ENCODE peak calls at places on chromosome 7, in six cellular contexts. W, B, L, H, F and N are unnamed samples.

GRCh38 chr7:130359276-130359857 is 14.8 kb downstream of the CPA5 start:
- DNase-seq in W (no peak), B (peak; percentile 63), L (no peak), H (no peak), F (no peak), N (no peak)

GRCh38 chr7:137789215-137789899 is 57.4 kb downstream of the DGKI start:
- DNase-seq in W (no peak), B (peak; percentile 61), L (no peak), H (no peak), F (peak; percentile 16), N (no peak)

GRCh38 chr7:140778975-140779374 is 82.5 kb downstream of the NDUFB2 start:
- DNase-seq in W (no peak), B (no peak), L (no peak), H (no peak), F (no peak), N (no peak)

GRCh38 chr7:157772486-157773130 is 435.8 kb downstream of the DNAJB6 start:
- DNase-seq in W (no peak), B (no peak), L (no peak), H (no peak), F (no peak), N (no peak)

GRCh38 chr7:74454948-74455804 is 1.5 kb downstream of the GTF2IRD1 start:
- DNase-seq in W (no peak), B (no peak), L (no peak), H (no peak), F (no peak), N (no peak)

GRCh38 chr7:44740040-44740439 is 8.6 kb upstream of the ZMIZ2 start:
- DNase-seq in W (no peak), B (no peak), L (no peak), H (no peak), F (no peak), N (no peak)

GRCh38 chr7:117862378-117862777 is 10.9 kb downstream of the CTTNBP2 start:
- DNase-seq in W (no peak), B (no peak), L (no peak), H (no peak), F (no peak), N (no peak)

GRCh38 chr7:4882742-4883351 is 669 bp downstream of the RADIL start:
- DNase-seq in W (no peak), B (no peak), L (no peak), H (peak; percentile 3), F (peak; percentile 7), N (peak; percentile 14)

GRCh38 chr7:135121868-135122267 is 26.0 kb upstream of the TMEM140 start:
- DNase-seq in W (no peak), B (no peak), L (no peak), H (no peak), F (no peak), N (no peak)

GRCh38 chr7:129168219-129168991 is 20.0 kb upstream of the SMO start:
- DNase-seq in W (no peak), B (no peak), L (no peak), H (no peak), F (no peak), N (no peak)

GRCh38 chr7:130891254-130892094 is 157.5 kb upstream of the KLF14 start:
- DNase-seq in W (peak; percentile 85), B (peak; percentile 92), L (no peak), H (peak; percentile 90), F (peak; percentile 94), N (no peak)

GRCh38 chr7:81297317-81297716 is 378.5 kb upstream of the SEMA3C start:
- DNase-seq in W (no peak), B (no peak), L (no peak), H (no peak), F (peak; percentile 11), N (no peak)

GRCh38 chr7:118169146-118169545 is 14.8 kb upstream of the LSM8 start:
- DNase-seq in W (no peak), B (peak; percentile 12), L (no peak), H (peak; percentile 4), F (peak; percentile 7), N (no peak)

GRCh38 chr7:70935854-70936253 is 196.1 kb upstream of the GALNT17 start:
- DNase-seq in W (no peak), B (no peak), L (no peak), H (no peak), F (no peak), N (no peak)

GRCh38 chr7:91940572-91941341 is at the start of gene AKAP9:
- DNase-seq in W (no peak), B (peak; percentile 86), L (no peak), H (peak; percentile 81), F (peak; percentile 73), N (peak; percentile 82)

GRCh38 chr7:38709123-38709522 is 78.0 kb upstream of the AMPH start:
- DNase-seq in W (no peak), B (no peak), L (no peak), H (no peak), F (no peak), N (no peak)

GRCh38 chr7:128427289-128427891 is 17.6 kb upstream of the IMPDH1 start:
- DNase-seq in W (no peak), B (peak; percentile 37), L (peak; percentile 64), H (peak; percentile 78), F (peak; percentile 79), N (peak; percentile 48)

GRCh38 chr7:158617737-158618128 is 30.1 kb upstream of the PTPRN2 start:
- DNase-seq in W (no peak), B (no peak), L (no peak), H (no peak), F (peak; percentile 25), N (no peak)

GRCh38 chr7:39453743-39454355 is 112.4 kb upstream of the YAE1 start:
- DNase-seq in W (peak; percentile 8), B (peak; percentile 56), L (peak; percentile 27), H (peak; percentile 65), F (peak; percentile 75), N (peak; percentile 70)

GRCh38 chr7:148501707-148502139 is 88.8 kb upstream of the C7orf33 start:
- DNase-seq in W (no peak), B (no peak), L (no peak), H (peak; percentile 5), F (peak; percentile 12), N (no peak)

GRCh38 chr7:7851991-7852390 is 116.6 kb upstream of the GLCCI1 start:
- DNase-seq in W (no peak), B (no peak), L (no peak), H (no peak), F (no peak), N (no peak)

GRCh38 chr7:42993038-42993437 is 60.9 kb downstream of the MRPL32 start:
- DNase-seq in W (no peak), B (no peak), L (no peak), H (no peak), F (no peak), N (peak; percentile 6)

GRCh38 chr7:148104924-148105323 is 485.6 kb upstream of the C7orf33 start:
- DNase-seq in W (no peak), B (no peak), L (no peak), H (no peak), F (no peak), N (no peak)

GRCh38 chr7:92133737-92134270 is 473 bp downstream of the CYP51A1 start:
- DNase-seq in W (no peak), B (no peak), L (no peak), H (peak; percentile 41), F (peak; percentile 67), N (peak; percentile 88)

GRCh38 chr7:42611961-42612360 is 299.9 kb downstream of the C7orf25 start:
- DNase-seq in W (no peak), B (no peak), L (no peak), H (no peak), F (no peak), N (no peak)

GRCh38 chr7:92645531-92646061 is 55.4 kb upstream of the FAM133B start:
- DNase-seq in W (no peak), B (peak; percentile 68), L (no peak), H (peak; percentile 91), F (peak; percentile 71), N (peak; percentile 13)

DNA sequence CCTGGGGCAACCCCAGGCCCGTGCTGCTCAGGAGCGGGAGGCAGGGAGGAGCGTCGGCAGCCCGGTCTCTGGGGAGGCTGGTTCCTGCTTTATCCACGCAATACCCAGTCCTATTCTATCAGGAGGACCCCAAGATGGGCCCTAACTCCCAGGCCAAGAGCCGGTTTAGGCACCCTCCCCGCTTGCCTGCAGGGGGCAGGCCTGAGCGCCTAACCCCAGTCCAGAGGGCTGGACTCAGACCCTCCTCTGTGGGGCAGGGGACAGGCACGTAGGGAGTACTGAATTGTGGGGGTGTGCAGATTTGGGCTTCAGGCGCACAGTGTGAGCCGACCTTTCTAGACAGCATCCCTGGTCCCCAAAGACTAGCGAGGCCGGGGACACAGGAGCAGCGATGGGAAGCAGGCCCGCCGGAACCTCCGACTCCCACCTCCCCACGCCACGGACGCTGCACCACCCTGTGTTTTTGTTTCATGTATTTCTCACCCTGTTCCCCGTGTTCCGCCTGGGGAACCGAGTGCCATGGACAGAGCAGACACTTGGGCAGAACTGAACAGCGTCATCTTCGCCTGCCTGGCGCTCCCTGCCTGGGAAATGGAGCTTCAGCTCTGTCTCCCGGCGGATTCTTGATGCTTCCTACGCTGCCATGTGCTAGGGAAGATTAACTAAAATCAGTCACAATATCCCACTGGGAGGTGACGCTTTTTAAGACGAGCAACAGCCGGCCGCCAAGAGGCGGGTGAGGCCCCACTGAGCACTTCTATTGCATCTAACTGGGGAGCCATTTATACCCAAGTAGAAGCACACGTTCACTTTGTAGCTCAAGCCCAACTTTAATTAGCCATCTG is 5.3 kb downstream of the NUDT1 start:
- DNase-seq in W (no peak), B (no peak), L (no peak), H (peak; percentile 38), F (no peak), N (peak; percentile 79)
- TF ChIP-seq CTCF in W (peak; percentile 74), B (peak; percentile 48), L (peak; percentile 95), H (peak; percentile 77), F (peak; percentile 69), N (peak; percentile 79)

GRCh38 chr7:26843696-26844095 is 20.7 kb downstream of the SKAP2 start:
- DNase-seq in W (no peak), B (peak; percentile 16), L (no peak), H (peak; percentile 50), F (peak; percentile 20), N (no peak)
- TF ChIP-seq CTCF in W (peak; percentile 4), B (no peak), L (peak; percentile 54), H (peak; percentile 54), F (peak; percentile 20), N (no peak)

DNA sequence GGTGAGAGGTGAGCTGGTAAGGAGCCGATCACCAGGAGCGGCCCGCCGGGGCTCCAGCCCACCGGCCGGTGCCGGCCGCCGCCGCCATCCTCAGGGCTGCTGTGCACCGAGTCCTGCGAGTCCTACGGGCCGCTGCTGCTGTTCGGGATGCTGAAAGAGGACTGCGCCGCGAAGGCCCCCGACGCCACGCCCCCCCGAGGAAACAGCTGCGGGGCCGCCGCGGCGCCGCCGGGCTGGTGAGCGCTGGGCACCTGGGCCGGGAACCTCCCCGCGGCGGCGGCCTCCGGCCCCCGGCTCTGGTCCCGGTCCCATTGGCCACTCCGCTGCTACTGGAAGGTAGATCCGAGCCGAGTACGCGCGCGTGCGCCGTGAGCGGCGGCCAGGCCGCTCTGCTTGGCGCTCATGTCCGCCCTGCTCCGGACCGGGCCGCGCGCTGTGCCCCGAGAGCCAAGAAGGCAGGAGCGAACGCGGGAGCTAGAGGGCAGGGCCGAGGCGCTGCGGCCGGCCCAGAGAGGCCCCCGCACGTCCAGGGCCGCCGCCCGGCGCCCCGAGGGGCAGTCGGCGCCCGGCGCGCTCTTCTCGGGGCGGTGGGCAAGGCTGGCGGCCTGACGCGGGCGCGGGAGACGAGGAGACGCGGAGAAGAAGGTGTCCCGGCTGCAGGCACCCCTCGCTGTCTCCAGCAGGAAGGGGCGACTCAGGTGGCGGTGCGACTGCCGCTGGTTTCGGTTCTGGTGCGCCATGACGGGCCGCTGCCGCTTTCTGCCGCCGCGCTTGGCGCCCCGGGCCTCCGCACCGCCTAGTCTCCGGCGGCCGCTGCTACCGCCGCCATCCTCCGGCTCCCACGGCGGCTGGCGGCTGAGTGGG is 121.3 kb upstream of the WIPF3 start:
- DNase-seq in W (peak; percentile 14), B (peak; percentile 65), L (no peak), H (peak; percentile 77), F (peak; percentile 77), N (peak; percentile 79)
- TF ChIP-seq CTCF in W (no peak), B (no peak), L (peak; percentile 5), H (no peak), F (no peak), N (no peak)

GRCh38 chr7:47515305-47515834 is 66.5 kb downstream of the TNS3 start:
- DNase-seq in W (no peak), B (no peak), L (no peak), H (no peak), F (no peak), N (no peak)
- TF ChIP-seq CTCF in W (no peak), B (no peak), L (no peak), H (no peak), F (no peak), N (no peak)